ENCODE peak calls at places on chromosomes 12 and 14, in ten cellular contexts. H is transverse colon, L is neural progenitor cell, D is choroid plexus epithelial cell, B is B cell, O is nephron progenitor cell, S is activated B cell treated with CpG ODN at 0.5 μM for 24 hours, G is HL-60, U is AG10803, M is lower leg skin. Q is an unnamed sample.

GRCh38 chr14:101496779-101497420 is 64.4 kb upstream of the DIO3 start:
- DNase-seq in U (no peak), L (peak), M (no peak), O (no peak), D (no peak), G (no peak), S (no peak), H (peak), B (no peak), Q (no peak)

GRCh38 chr12:76891609-76892008 is 12.8 kb upstream of the CSRP2 start:
- DNase-seq in L (no peak), S (no peak), O (no peak), U (no peak), B (no peak), M (no peak), D (no peak), H (no peak), G (no peak), Q (no peak)

GRCh38 chr12:45105996-45106395 is 55.1 kb upstream of the DBX2 start:
- DNase-seq in S (no peak), B (no peak), L (no peak), D (no peak), G (no peak), H (no peak), O (no peak), U (no peak), M (no peak), Q (no peak)

GRCh38 chr12:108573310-108573709 is 10.9 kb downstream of the ISCU start:
- DNase-seq in D (no peak), H (no peak), G (no peak), S (no peak), U (no peak), L (no peak), O (no peak), M (no peak), B (no peak), Q (no peak)

GRCh38 chr14:63383776-63384367 is 65.1 kb upstream of the GPHB5 start:
- DNase-seq in M (no peak), O (no peak), H (no peak), G (peak), D (no peak), L (no peak), S (no peak), B (no peak), U (no peak), Q (no peak)

GRCh38 chr14:76580399-76580798 is 180.9 kb upstream of the VASH1 start:
- DNase-seq in M (no peak), S (no peak), G (no peak), D (no peak), L (no peak), O (no peak), B (no peak), U (no peak), H (no peak), Q (no peak)

GRCh38 chr12:57655541-57656240 is 22.7 kb upstream of the B4GALNT1 start:
- DNase-seq in S (no peak), G (no peak), B (no peak), H (no peak), O (no peak), U (no peak), L (no peak), M (no peak), D (no peak), Q (no peak)

GRCh38 chr14:90275820-90276219 is 19.5 kb downstream of the PSMC1 start:
- DNase-seq in S (no peak), D (peak), O (no peak), G (no peak), H (no peak), U (no peak), L (no peak), M (no peak), B (no peak), Q (no peak)

DNA sequence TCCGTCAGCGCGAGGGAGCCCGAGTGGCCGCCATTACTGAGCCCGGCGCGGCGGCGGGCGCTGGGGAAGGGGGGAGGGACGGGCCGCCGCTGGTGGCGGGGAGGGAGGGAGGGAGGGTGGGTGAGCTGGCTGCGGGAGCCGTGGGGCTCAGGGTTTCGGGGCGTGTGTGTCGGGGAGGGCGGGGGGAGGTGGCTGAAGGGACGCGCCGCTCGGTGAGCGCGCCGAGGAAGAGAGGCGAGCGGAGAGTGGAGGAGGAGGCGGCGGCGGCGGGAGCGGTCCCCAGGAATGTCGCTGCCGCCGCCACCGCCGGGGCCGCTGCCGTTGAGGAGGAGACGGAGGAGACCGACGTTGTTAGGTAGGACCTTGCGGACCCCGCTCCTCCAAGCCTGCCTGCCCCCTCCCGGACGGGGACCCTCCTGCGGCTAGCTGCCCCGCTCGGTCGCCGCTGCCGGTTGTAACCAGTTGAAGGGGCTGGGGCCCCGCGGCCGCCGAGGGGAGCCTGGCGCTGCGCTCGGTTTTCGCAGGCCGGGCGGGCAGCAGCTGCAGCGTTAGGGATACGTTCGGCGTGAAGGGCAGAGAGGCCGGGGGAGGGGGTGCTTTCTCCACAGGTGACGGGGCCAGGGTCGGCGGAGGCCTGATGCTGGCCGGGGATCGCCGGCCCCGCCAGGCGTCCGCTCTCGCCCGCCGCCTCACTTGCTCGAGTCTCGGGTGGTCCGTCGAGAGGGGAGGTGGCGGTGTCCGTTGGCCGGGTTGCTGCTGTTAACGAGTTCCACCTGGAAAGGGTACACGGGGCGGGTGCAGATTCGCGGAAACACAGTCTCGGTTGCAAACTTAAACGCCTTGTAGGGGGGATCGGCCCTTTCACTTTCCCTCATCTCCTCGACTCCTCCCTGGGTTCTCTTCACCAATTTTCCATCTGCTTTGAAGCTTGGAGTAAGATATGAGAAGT is at the start of gene ARHGAP5:
- DNase-seq in S (peak), H (peak), B (peak), D (peak), O (peak), M (no peak), L (peak), U (no peak), G (peak), Q (peak)
- TF ChIP-seq CTCF in S (no peak), H (peak), B (no peak), D (peak), O (no peak), M (no peak), L (peak), U (no peak), G (no peak), Q (no peak)

GRCh38 chr12:52474212-52474611 is 607 bp upstream of the KRT6C start:
- DNase-seq in H (no peak), S (no peak), U (no peak), B (no peak), O (no peak), L (no peak), M (no peak), G (no peak), D (no peak), Q (no peak)

GRCh38 chr12:52477651-52478050 is 4.0 kb upstream of the KRT6C start:
- DNase-seq in B (no peak), O (no peak), H (no peak), U (no peak), S (no peak), L (no peak), D (no peak), M (no peak), G (no peak), Q (no peak)

GRCh38 chr12:52469853-52470252 is 3.8 kb downstream of the KRT6C start:
- DNase-seq in B (no peak), M (no peak), G (no peak), L (no peak), H (no peak), D (no peak), O (no peak), U (no peak), S (no peak), Q (no peak)

DNA sequence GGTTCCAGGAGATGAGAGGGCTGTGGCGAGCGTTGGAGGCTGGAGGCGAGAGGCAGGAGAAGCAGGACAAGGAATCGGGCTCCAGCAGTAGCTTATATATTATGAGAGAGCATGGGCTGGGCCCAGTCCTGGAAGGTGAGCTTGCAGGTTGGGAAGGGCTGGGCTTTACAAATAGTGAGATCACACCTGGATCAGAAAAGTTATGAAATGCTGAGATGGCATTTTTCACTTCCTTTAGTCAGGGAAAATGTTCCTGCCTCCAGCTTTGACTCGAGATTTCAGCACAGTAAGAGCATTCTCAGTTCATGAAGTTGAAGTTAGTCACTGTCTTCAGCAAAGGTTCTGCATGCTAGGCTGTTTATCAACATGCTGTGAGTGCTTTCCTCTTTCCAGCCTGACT is at the start of gene KRT6C:
- DNase-seq in H (no peak), G (no peak), S (no peak), D (peak), U (no peak), L (no peak), O (no peak), M (no peak), B (no peak), Q (no peak)
- TF ChIP-seq CTCF in H (no peak), G (no peak), S (no peak), D (no peak), U (no peak), L (no peak), O (no peak), M (no peak), B (no peak), Q (no peak)

GRCh38 chr12:15013634-15014169 is 40.9 kb downstream of the PDE6H start:
- DNase-seq in S (no peak), H (no peak), D (no peak), U (no peak), O (no peak), B (no peak), G (no peak), M (no peak), L (no peak), Q (no peak)

GRCh38 chr12:15014708-15015107 is 41.9 kb downstream of the PDE6H start:
- DNase-seq in U (no peak), G (no peak), H (no peak), S (no peak), B (no peak), O (no peak), D (no peak), L (no peak), M (no peak), Q (no peak)

GRCh38 chr12:15015121-15015520 is 42.3 kb downstream of the PDE6H start:
- DNase-seq in L (no peak), D (no peak), B (no peak), U (no peak), G (no peak), O (no peak), H (no peak), M (no peak), S (no peak), Q (no peak)

GRCh38 chr12:15011162-15011561 is 38.3 kb downstream of the PDE6H start:
- DNase-seq in D (no peak), L (no peak), U (no peak), S (no peak), O (no peak), G (no peak), M (no peak), B (no peak), H (no peak), Q (no peak)
- TF ChIP-seq CTCF in D (peak), L (peak), U (peak), S (no peak), O (no peak), G (no peak), M (no peak), B (no peak), H (no peak), Q (no peak)

GRCh38 chr12:114649585-114649984 is 34.4 kb downstream of the TBX3 start:
- DNase-seq in M (no peak), S (no peak), L (peak), U (no peak), D (no peak), H (no peak), O (no peak), G (no peak), B (no peak), Q (no peak)
- TF ChIP-seq CTCF in M (no peak), S (no peak), L (no peak), U (no peak), D (no peak), H (no peak), O (no peak), G (no peak), B (no peak), Q (no peak)

DNA sequence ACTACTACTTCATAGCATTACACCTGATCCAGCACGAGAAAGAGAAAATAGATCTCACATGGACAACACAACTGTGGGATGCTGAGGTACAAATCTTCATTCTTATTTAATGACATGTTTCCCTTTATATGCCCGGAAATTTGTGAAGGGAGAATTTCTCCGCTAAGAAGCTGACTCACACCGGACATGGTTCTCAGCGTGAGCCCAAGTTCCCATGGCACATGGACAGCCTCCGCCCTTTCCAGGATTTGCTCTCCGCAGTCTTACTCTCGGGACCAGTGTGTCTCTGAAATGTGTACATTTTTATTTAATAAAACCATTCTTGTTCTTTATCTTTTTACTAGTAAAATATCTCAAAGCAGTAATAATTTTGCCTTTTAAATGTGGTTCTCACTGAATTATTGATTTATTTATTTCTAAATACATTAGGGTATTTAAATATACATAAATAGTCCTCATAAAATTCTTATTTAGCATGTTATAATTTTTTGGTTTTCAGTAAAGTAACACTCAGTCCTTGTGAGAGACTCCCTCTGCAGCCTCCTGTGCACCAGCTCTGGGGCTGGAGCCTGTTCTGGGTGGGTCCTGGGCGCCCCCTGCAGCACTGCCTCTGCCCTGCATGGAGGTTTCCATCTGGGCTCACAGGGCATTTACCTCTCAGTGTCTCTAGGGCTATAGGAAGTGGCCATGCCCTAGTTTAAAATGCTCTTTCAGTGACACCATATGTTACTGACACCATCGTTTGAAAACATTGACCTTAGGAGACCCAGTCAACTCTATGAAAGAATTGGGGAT is 1155.0 kb downstream of the TMEM121 start:
- DNase-seq in G (no peak), U (no peak), L (no peak), M (no peak), D (no peak), H (no peak), S (no peak), O (no peak), B (no peak), Q (no peak)
- TF ChIP-seq CTCF in G (no peak), U (no peak), L (no peak), M (no peak), D (no peak), H (no peak), S (no peak), O (no peak), B (peak), Q (no peak)

GRCh38 chr14:24378327-24378726 is 10.3 kb downstream of the NFATC4 start:
- DNase-seq in H (no peak), O (no peak), D (no peak), B (no peak), M (no peak), L (no peak), U (no peak), G (no peak), S (no peak), Q (no peak)

GRCh38 chr14:24378981-24379906 is 11.3 kb downstream of the NFATC4 start:
- DNase-seq in O (no peak), D (no peak), G (no peak), S (no peak), H (no peak), M (no peak), B (no peak), U (no peak), L (no peak), Q (no peak)

GRCh38 chr14:24376448-24377070 is 8.6 kb downstream of the NFATC4 start:
- DNase-seq in B (no peak), U (no peak), D (no peak), S (no peak), G (no peak), H (no peak), M (no peak), L (peak), O (no peak), Q (no peak)

GRCh38 chr14:24377126-24377525 is 9.1 kb downstream of the NFATC4 start:
- DNase-seq in M (no peak), G (no peak), S (no peak), U (no peak), L (no peak), O (no peak), B (no peak), D (no peak), H (no peak), Q (no peak)

DNA sequence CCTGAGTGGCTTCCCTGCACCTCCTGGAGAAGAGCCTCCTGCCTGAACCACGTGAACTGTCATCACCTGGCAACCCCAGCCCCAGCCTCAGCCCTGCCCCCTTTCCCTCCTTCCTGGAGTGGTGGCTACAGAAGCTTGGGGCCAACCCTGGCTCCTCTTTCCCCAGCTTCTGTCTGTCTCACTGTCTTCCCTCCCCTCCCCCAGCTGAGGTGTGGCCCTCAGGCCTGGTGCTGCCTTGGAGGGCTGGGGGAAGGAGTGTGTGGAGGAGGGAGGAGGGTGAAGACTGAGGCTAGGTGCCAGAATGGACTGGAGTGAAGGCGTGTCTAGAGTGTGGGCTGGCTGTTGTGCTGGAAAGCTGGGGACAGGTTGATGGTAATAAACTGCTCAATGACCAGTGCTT is 9.7 kb downstream of the NFATC4 start:
- DNase-seq in O (no peak), H (no peak), G (no peak), D (no peak), U (no peak), B (no peak), L (no peak), S (no peak), M (no peak), Q (no peak)
- TF ChIP-seq CTCF in O (no peak), H (no peak), G (no peak), D (no peak), U (no peak), B (no peak), L (no peak), S (no peak), M (no peak), Q (no peak)

GRCh38 chr12:110846615-110847566 is at the start of gene CCDC63:
- DNase-seq in D (peak), U (peak), H (peak), L (peak), M (peak), G (peak), S (peak), O (peak), B (peak), Q (peak)
- TF ChIP-seq CTCF in D (peak), U (peak), H (peak), L (peak), M (no peak), G (peak), S (no peak), O (peak), B (peak), Q (no peak)

Q was measured in mesothelial cell of epicardium.